ENCODE peak calls at places on chromosomes 4 and X, in six cellular contexts. Y is body of pancreas, J is lower lobe of right lung, N is suprapubic skin, B is fibroblast of lung, I is OCI-LY7. H is an unnamed sample. For H3K4me1 and H3K36me3, the result is how much of the 10 kb centered on the place peaks cover.

GRCh38 chrX:128975716-128976115 is 547.6 kb downstream of the SMARCA1 start:
- DNase-seq in B (no peak), J (no peak), Y (peak), N (no peak), I (peak), H (peak)

GRCh38 chrX:63561425-63561824 is 210.3 kb upstream of the SPIN4 start:
- DNase-seq in Y (no peak), I (no peak), N (no peak), J (no peak), B (peak), H (no peak)

GRCh38 chrX:19836337-19836736 is 51.1 kb downstream of the SH3KBP1 start:
- DNase-seq in I (no peak), N (no peak), B (no peak), Y (no peak), J (no peak), H (no peak)

GRCh38 chr4:188008377-188008776 is 12.8 kb downstream of the ZFP42 start:
- DNase-seq in B (peak), N (no peak), I (no peak), Y (no peak), J (no peak), H (no peak)

GRCh38 chr4:1503583-1504471 is 97.6 kb upstream of the NKX1-1 start:
- DNase-seq in I (no peak), J (peak), B (no peak), Y (peak), N (peak), H (no peak)

GRCh38 chr4:77581724-77582123 is 23.9 kb upstream of the CXCL13 start:
- DNase-seq in B (peak), J (no peak), Y (no peak), N (no peak), I (no peak), H (no peak)

GRCh38 chr4:99868126-99868596 is 26.1 kb downstream of the LAMTOR3 start:
- DNase-seq in Y (no peak), N (no peak), B (peak), I (no peak), J (no peak), H (no peak)

GRCh38 chr4:1194028-1194900 is 21.9 kb upstream of the SPON2 start:
- DNase-seq in Y (peak), J (no peak), N (peak), I (no peak), B (no peak), H (peak)

GRCh38 chrX:129876734-129877395 is 29.1 kb upstream of the UTP14A start:
- DNase-seq in B (peak), Y (no peak), N (no peak), I (no peak), J (no peak), H (no peak)

GRCh38 chr4:86482851-86483490 is 111.1 kb upstream of the PTPN13 start:
- DNase-seq in B (peak), Y (no peak), J (no peak), I (no peak), N (no peak), H (no peak)

GRCh38 chr4:33072340-33073089 is 2352.3 kb downstream of the PCDH7 start:
- DNase-seq in B (no peak), I (no peak), N (no peak), Y (no peak), J (no peak), H (no peak)

GRCh38 chrX:150184487-150184886 is 178.6 kb upstream of the MAMLD1 start:
- DNase-seq in J (no peak), N (no peak), Y (no peak), I (no peak), B (peak), H (no peak)

GRCh38 chr4:71229477-71230257 is 109.2 kb upstream of the SLC4A4 start:
- DNase-seq in B (peak), N (no peak), Y (peak), I (peak), J (no peak), H (peak)

GRCh38 chr4:106238819-106239420 is 77.1 kb downstream of the TBCK start:
- DNase-seq in B (peak), I (peak), N (no peak), Y (no peak), J (no peak), H (peak)

GRCh38 chrX:100928660-100929613 is at the start of gene XKRX:
- DNase-seq in B (peak), N (peak), Y (peak), J (peak), I (peak), H (peak)

GRCh38 chr4:25160714-25161598 is 707 bp upstream of the SEPSECS start:
- DNase-seq in J (no peak), B (peak), N (no peak), I (peak), Y (no peak), H (no peak)

GRCh38 chrX:150688911-150689451 is 4.2 kb upstream of the MTMR1 start:
- DNase-seq in J (no peak), B (peak), Y (no peak), N (no peak), I (no peak), H (no peak)

GRCh38 chr4:6749340-6750171 is 33.0 kb upstream of the KIAA0232 start:
- DNase-seq in Y (peak), B (peak), J (peak), N (peak), I (no peak), H (peak)

GRCh38 chr4:73726000-73726399 is 14.4 kb upstream of the CXCL8 start:
- DNase-seq in N (no peak), B (peak), I (no peak), J (no peak), Y (peak), H (no peak)

GRCh38 chr4:10781805-10782204 is 97.2 kb upstream of the CLNK start:
- DNase-seq in Y (no peak), I (no peak), B (no peak), J (no peak), N (no peak), H (no peak)

GRCh38 chrX:11666180-11666579 is 460 bp upstream of the ARHGAP6 start:
- DNase-seq in B (no peak), J (no peak), I (no peak), N (no peak), Y (no peak), H (no peak)

GRCh38 chr4:89446193-89446592 is 138.6 kb upstream of the GPRIN3 start:
- DNase-seq in Y (no peak), J (no peak), N (no peak), I (no peak), B (no peak), H (no peak)

GRCh38 chr4:19455850-19456602 is 795.7 kb upstream of the SLIT2 start:
- DNase-seq in B (no peak), I (no peak), Y (no peak), J (no peak), N (no peak), H (no peak)

GRCh38 chr4:94491322-94491721 is 39.6 kb downstream of the PDLIM5 start:
- DNase-seq in Y (no peak), J (no peak), N (no peak), I (no peak), B (peak), H (no peak)

GRCh38 chr4:6953751-6954380 is 44.2 kb downstream of the TBC1D14 start:
- DNase-seq in J (peak), N (peak), I (no peak), B (peak), Y (peak), H (peak)

GRCh38 chrX:31524182-31524581 is 452.3 kb upstream of the FTHL17 start:
- DNase-seq in N (no peak), I (no peak), B (peak), J (no peak), Y (no peak), H (no peak)

GRCh38 chr4:56158483-56158882 is 209.7 kb downstream of the CEP135 start:
- DNase-seq in N (no peak), I (no peak), B (no peak), Y (no peak), J (no peak), H (peak)

GRCh38 chr4:135418353-135418752 is 1216.8 kb upstream of the PABPC4L start:
- DNase-seq in Y (no peak), J (no peak), B (peak), N (no peak), I (peak), H (no peak)

GRCh38 chrX:136933617-136934145 is 53.2 kb upstream of the RBMX start:
- DNase-seq in N (no peak), Y (peak), J (no peak), B (no peak), I (no peak), H (no peak)

GRCh38 chrX:9880912-9881311 is 86.2 kb upstream of the CLDN34 start:
- DNase-seq in J (no peak), N (no peak), I (no peak), Y (no peak), B (no peak), H (no peak)

GRCh38 chrX:45295587-45295986 is 94.9 kb upstream of the DIPK2B start:
- DNase-seq in Y (no peak), J (no peak), B (peak), I (no peak), N (no peak), H (peak)

GRCh38 chr4:140019619-140020367 is 134.2 kb downstream of the MAML3 start:
- DNase-seq in N (no peak), B (no peak), J (no peak), Y (no peak), I (no peak), H (peak)

GRCh38 chr4:78652282-78652876 is 100.8 kb downstream of the ANXA3 start:
- DNase-seq in B (peak), J (no peak), I (no peak), N (no peak), Y (peak), H (no peak)

GRCh38 chrX:109827772-109828171 is 94.7 kb upstream of the ACSL4 start:
- DNase-seq in B (no peak), N (no peak), I (no peak), Y (no peak), J (no peak), H (no peak)

GRCh38 chrX:109822861-109823260 is 89.8 kb upstream of the ACSL4 start:
- DNase-seq in B (peak), J (no peak), N (no peak), I (no peak), Y (no peak), H (no peak)

GRCh38 chrX:109830157-109830703 is 97.2 kb upstream of the ACSL4 start:
- DNase-seq in N (no peak), Y (no peak), B (no peak), I (no peak), J (no peak), H (no peak)

GRCh38 chrX:109830704-109831206 is 97.7 kb upstream of the ACSL4 start:
- DNase-seq in N (no peak), B (peak), I (no peak), Y (no peak), J (no peak), H (no peak)

GRCh38 chrX:109826954-109827708 is 94.1 kb upstream of the ACSL4 start:
- DNase-seq in I (no peak), Y (no peak), B (peak), J (no peak), N (no peak), H (no peak)
- TF ChIP-seq CTCF in I (no peak), Y (no peak), B (no peak), J (no peak), N (no peak), H (no peak)

DNA sequence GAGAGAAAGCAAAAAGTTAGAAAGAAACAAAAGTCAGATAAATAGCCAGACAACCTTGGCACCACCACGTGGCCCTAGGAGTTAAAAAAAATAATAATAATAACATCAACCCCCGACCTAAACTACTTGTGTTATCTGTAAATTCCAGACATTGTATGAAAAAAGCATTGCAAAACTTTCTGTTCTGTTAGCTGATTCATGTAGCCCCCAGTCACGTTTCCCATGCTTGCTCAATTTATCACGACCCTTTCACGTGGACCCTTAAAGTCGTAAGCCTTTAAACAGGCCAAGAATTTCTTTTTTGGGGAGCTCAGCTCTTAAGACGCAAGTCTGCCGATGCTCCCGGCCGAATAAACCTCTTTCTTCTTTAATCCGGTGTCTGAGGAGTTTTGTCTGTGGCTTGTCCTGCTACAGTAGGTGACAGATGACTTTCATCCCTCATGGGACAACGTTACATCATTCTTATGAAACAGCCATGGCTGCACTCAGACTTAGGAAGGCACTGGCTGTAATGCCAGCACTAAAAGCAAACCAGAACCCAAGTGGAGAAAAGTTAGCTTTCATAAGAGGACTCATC is 521 bp downstream of the ACOX3 start:
- DNase-seq in Y (no peak), B (no peak), I (peak), N (no peak), J (no peak), H (no peak)
- H3K4me1 ChIP-seq in Y (half or more), B (under half), I (half or more), N (half or more), J (half or more), H (under half)

DNA sequence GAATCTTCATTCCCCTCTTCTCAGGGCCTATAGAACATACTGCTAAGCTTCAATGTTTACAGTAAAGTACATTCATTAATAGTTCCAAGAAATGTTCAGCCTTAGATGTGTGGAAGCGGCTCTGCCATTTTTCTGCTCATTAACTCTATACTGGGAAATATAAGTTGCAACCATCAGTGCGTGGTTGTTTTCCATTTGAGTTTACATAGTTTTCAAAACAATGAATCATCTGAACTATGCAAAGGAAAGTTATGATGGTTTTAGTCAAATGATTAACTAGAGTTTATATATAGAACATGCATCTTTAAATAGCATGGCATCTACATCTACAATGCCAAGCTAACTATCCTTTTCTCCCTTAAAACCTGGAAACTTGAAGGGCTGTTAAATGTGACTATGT is 29.6 kb downstream of the LEF1 start:
- DNase-seq in N (no peak), J (no peak), B (no peak), I (no peak), Y (no peak), H (no peak)
- H3K36me3 ChIP-seq in N (under half), J (under half), B (under half), I (half or more), Y (under half), H (under half)

GRCh38 chrX:13803116-13803515 is 13.8 kb downstream of the GPM6B start:
- DNase-seq in N (no peak), I (no peak), B (no peak), J (no peak), Y (no peak), H (no peak)

GRCh38 chrX:13808293-13808692 is 8.6 kb downstream of the GPM6B start:
- DNase-seq in J (no peak), Y (no peak), I (no peak), N (no peak), B (no peak), H (no peak)

GRCh38 chrX:13808865-13809264 is 8.0 kb downstream of the GPM6B start:
- DNase-seq in B (peak), J (no peak), I (no peak), N (no peak), Y (no peak), H (no peak)

DNA sequence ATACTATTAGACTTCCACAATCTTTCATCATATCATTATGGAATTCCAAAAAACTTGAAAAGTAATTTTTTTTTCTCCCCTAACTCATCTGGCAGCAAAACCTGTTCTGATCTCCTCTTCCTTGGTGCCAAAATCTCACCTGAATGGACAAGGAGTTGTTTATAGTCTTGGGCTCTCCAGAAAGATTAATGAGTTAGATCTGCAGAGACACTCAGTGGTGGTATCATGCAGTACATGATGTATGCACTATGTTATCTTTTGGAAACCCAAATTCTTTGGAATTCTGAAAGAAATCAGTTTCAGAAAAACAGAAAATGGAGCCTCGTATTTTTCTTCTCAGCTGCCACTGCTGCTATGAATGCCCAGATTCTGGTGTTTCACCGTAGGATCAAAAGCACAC is 11.7 kb downstream of the GPM6B start:
- DNase-seq in Y (no peak), I (peak), N (no peak), B (no peak), J (no peak), H (no peak)
- TF ChIP-seq CTCF in Y (no peak), I (peak), N (no peak), B (no peak), J (no peak), H (no peak)

GRCh38 chrX:132909643-132910042 is 48.8 kb downstream of the HS6ST2 start:
- DNase-seq in Y (no peak), J (no peak), N (no peak), I (no peak), B (peak), H (no peak)
- H3K4me1 ChIP-seq in Y (under half), J (under half), N (under half), I (under half), B (under half), H (under half)

H was measured in colonic mucosa.